ENCODE peak calls at places on chromosomes 7 and 10, in nine cellular contexts. K is activated naive CD4-positive, alpha-beta T cell treated with anti-CD3 and anti-CD28 coated beads, Interleukin-2, amount 50 U/mL, for 16 hours; S is CD4-positive, CD25-positive, alpha-beta regulatory T cell; H is AG10803; I is HTR-8/SVneo; C is HEK293T; V is left ventricle myocardium inferior; E is AG08396; L is SW480. T is an unnamed sample.

GRCh38 chr10:49734676-49735075 is 27.4 kb downstream of the OGDHL start:
- DNase-seq in S (no peak), V (no peak), L (peak; percentile 71), E (no peak), H (no peak), I (no peak), K (no peak), C (no peak), T (no peak)

GRCh38 chr7:140417456-140418155 is 13.7 kb downstream of the RAB19 start:
- DNase-seq in V (no peak), H (no peak), L (no peak), K (no peak), C (no peak), I (no peak), S (no peak), E (no peak), T (no peak)

GRCh38 chr10:12796431-12797185 is 204.9 kb downstream of the CCDC3 start:
- DNase-seq in L (no peak), I (no peak), H (no peak), V (no peak), S (no peak), C (no peak), E (no peak), K (no peak), T (no peak)

GRCh38 chr10:119233123-119233820 is 25.9 kb downstream of the GRK5 start:
- DNase-seq in C (no peak), H (no peak), L (no peak), I (no peak), E (no peak), S (no peak), V (no peak), K (no peak), T (no peak)

GRCh38 chr7:42236266-42237161 is 495 bp downstream of the GLI3 start:
- DNase-seq in H (peak; percentile 65), L (peak; percentile 71), S (no peak), V (peak; percentile 49), I (peak; percentile 49), C (peak; percentile 42), E (peak; percentile 71), K (no peak), T (peak; percentile 69)

GRCh38 chr7:516606-517456 is 2.8 kb downstream of the PDGFA start:
- DNase-seq in K (no peak), L (no peak), C (no peak), I (no peak), H (peak; percentile 75), E (peak; percentile 88), S (no peak), V (peak; percentile 49), T (no peak)

GRCh38 chr7:44454348-44454747 is 36.1 kb downstream of the NUDCD3 start:
- DNase-seq in V (no peak), H (no peak), L (no peak), E (no peak), I (no peak), S (no peak), C (no peak), K (no peak), T (no peak)

GRCh38 chr10:72259491-72260214 is 14.1 kb upstream of the DDIT4 start:
- DNase-seq in L (no peak), C (no peak), V (no peak), S (no peak), H (peak; percentile 70), I (no peak), E (no peak), K (no peak), T (peak; percentile 90)

GRCh38 chr7:23335621-23336020 is 36.5 kb downstream of the MALSU1 start:
- DNase-seq in K (no peak), H (no peak), S (no peak), V (no peak), L (no peak), I (no peak), C (no peak), E (no peak), T (no peak)

GRCh38 chr10:88064608-88065383 is 201.4 kb downstream of the PTEN start:
- DNase-seq in K (peak; percentile 25), E (no peak), H (peak; percentile 93), C (no peak), V (peak; percentile 71), S (no peak), L (no peak), I (no peak), T (no peak)

GRCh38 chr10:122713091-122713885 is 13.6 kb upstream of the C10orf120 start:
- DNase-seq in L (no peak), H (peak; percentile 1), S (no peak), E (no peak), C (no peak), V (no peak), I (no peak), K (no peak), T (no peak)

GRCh38 chr10:132520147-132520811 is 17.3 kb upstream of the INPP5A start:
- DNase-seq in I (no peak), V (peak; percentile 36), C (no peak), H (peak; percentile 82), K (no peak), E (no peak), S (no peak), L (no peak), T (peak; percentile 4)

GRCh38 chr7:155861480-155861868 is 49.2 kb upstream of the SHH start:
- DNase-seq in C (no peak), K (no peak), L (no peak), E (no peak), H (no peak), V (no peak), S (no peak), I (no peak), T (no peak)

GRCh38 chr7:157544980-157545680 is 208.3 kb downstream of the DNAJB6 start:
- DNase-seq in L (no peak), I (no peak), S (no peak), V (no peak), H (no peak), E (no peak), K (no peak), C (no peak), T (no peak)

GRCh38 chr10:12186324-12186723 is 9.4 kb downstream of the NUDT5 start:
- DNase-seq in S (no peak), K (no peak), C (no peak), L (no peak), V (no peak), I (no peak), E (no peak), H (no peak), T (no peak)

GRCh38 chr7:135748770-135749169 is at the start of gene FAM180A:
- DNase-seq in C (no peak), I (no peak), E (peak; percentile 76), L (no peak), K (no peak), H (peak; percentile 95), V (peak; percentile 74), S (no peak), T (no peak)

GRCh38 chr10:81953420-81953819 is 78.4 kb downstream of the NRG3 start:
- DNase-seq in C (no peak), S (no peak), E (no peak), K (no peak), L (no peak), H (no peak), I (no peak), V (no peak), T (no peak)

GRCh38 chr7:41617987-41618386 is 84.9 kb downstream of the INHBA start:
- DNase-seq in I (no peak), C (no peak), E (no peak), L (no peak), H (no peak), S (no peak), V (no peak), K (no peak), T (no peak)